ENCODE peak calls at places on chromosomes 1 and 21, in five cellular contexts. One of them, this sample, is unnamed.

GRCh38 chr1:108068141-108068540 is 103.2 kb upstream of the VAV3 start:
- DNase-seq in EL: no peak
- DNase-seq in breast epithelium: no peak
- DNase-seq in adrenal gland: no peak
- DNase-seq in GM10248: no peak
- DNase-seq in this sample: no peak

GRCh38 chr1:202272446-202272845 is 69.3 kb downstream of the UBE2T start:
- DNase-seq in EL: no peak
- DNase-seq in breast epithelium: no peak
- DNase-seq in adrenal gland: no peak
- DNase-seq in GM10248: no peak
- DNase-seq in this sample: no peak

GRCh38 chr1:204345425-204345824 is 14.3 kb downstream of the PLEKHA6 start:
- DNase-seq in EL: no peak
- DNase-seq in breast epithelium: no peak
- DNase-seq in adrenal gland: no peak
- DNase-seq in GM10248: no peak
- DNase-seq in this sample: no peak

GRCh38 chr1:155379180-155379876 is 58.6 kb downstream of the RUSC1 start:
- DNase-seq in EL: peak
- DNase-seq in breast epithelium: no peak
- DNase-seq in adrenal gland: no peak
- DNase-seq in GM10248: no peak
- DNase-seq in this sample: no peak

GRCh38 chr1:115642168-115643072 is 650 bp downstream of the VANGL1 start:
- DNase-seq in EL: peak
- DNase-seq in breast epithelium: no peak
- DNase-seq in adrenal gland: peak
- DNase-seq in GM10248: peak
- DNase-seq in this sample: peak

GRCh38 chr1:16236091-16236494 is 890 bp downstream of the CPLANE2 start:
- DNase-seq in EL: peak
- DNase-seq in breast epithelium: no peak
- DNase-seq in adrenal gland: peak
- DNase-seq in GM10248: peak
- DNase-seq in this sample: peak

GRCh38 chr1:19053486-19053885 is 97.0 kb upstream of the IFFO2 start:
- DNase-seq in EL: no peak
- DNase-seq in breast epithelium: no peak
- DNase-seq in adrenal gland: no peak
- DNase-seq in GM10248: no peak
- DNase-seq in this sample: peak

GRCh38 chr1:223748405-223748772 is 36.0 kb downstream of the CAPN2 start:
- DNase-seq in EL: peak
- DNase-seq in breast epithelium: no peak
- DNase-seq in adrenal gland: peak
- DNase-seq in GM10248: no peak
- DNase-seq in this sample: peak

GRCh38 chr1:200922406-200922805 is 27.7 kb downstream of the INAVA start:
- DNase-seq in EL: no peak
- DNase-seq in breast epithelium: no peak
- DNase-seq in adrenal gland: no peak
- DNase-seq in GM10248: no peak
- DNase-seq in this sample: no peak

GRCh38 chr1:104932030-104932915 is 1182.6 kb downstream of the AMY1C start:
- DNase-seq in EL: no peak
- DNase-seq in breast epithelium: no peak
- DNase-seq in adrenal gland: no peak
- DNase-seq in GM10248: no peak
- DNase-seq in this sample: no peak

GRCh38 chr21:15706686-15707085 is 23.1 kb upstream of the USP25 start:
- DNase-seq in EL: peak
- DNase-seq in breast epithelium: peak
- DNase-seq in adrenal gland: no peak
- DNase-seq in GM10248: no peak
- DNase-seq in this sample: no peak

GRCh38 chr1:235933483-235934116 is 66.9 kb upstream of the LYST start:
- DNase-seq in EL: no peak
- DNase-seq in breast epithelium: no peak
- DNase-seq in adrenal gland: no peak
- DNase-seq in GM10248: no peak
- DNase-seq in this sample: peak

GRCh38 chr1:92291372-92291999 is 7.3 kb downstream of the GLMN start:
- DNase-seq in EL: peak
- DNase-seq in breast epithelium: no peak
- DNase-seq in adrenal gland: no peak
- DNase-seq in GM10248: no peak
- DNase-seq in this sample: peak

GRCh38 chr21:41217656-41218380 is 49.9 kb downstream of the BACE2 start:
- DNase-seq in EL: no peak
- DNase-seq in breast epithelium: no peak
- DNase-seq in adrenal gland: no peak
- DNase-seq in GM10248: no peak
- DNase-seq in this sample: peak

GRCh38 chr1:41884256-41885240 is 34.2 kb downstream of the HIVEP3 start:
- DNase-seq in EL: no peak
- DNase-seq in breast epithelium: no peak
- DNase-seq in adrenal gland: no peak
- DNase-seq in GM10248: no peak
- DNase-seq in this sample: no peak

GRCh38 chr1:168688679-168689657 is 40.0 kb downstream of the DPT start:
- DNase-seq in EL: no peak
- DNase-seq in breast epithelium: no peak
- DNase-seq in adrenal gland: no peak
- DNase-seq in GM10248: no peak
- DNase-seq in this sample: no peak

GRCh38 chr1:198125995-198126758 is 30.6 kb upstream of the NEK7 start:
- DNase-seq in EL: peak
- DNase-seq in breast epithelium: no peak
- DNase-seq in adrenal gland: no peak
- DNase-seq in GM10248: no peak
- DNase-seq in this sample: no peak

GRCh38 chr21:22679207-22679606 is 1681.0 kb downstream of the NCAM2 start:
- DNase-seq in EL: no peak
- DNase-seq in breast epithelium: no peak
- DNase-seq in adrenal gland: no peak
- DNase-seq in GM10248: no peak
- DNase-seq in this sample: no peak